ENCODE peak calls at places on chromosome 18, in seven cellular contexts. R is cardiac fibroblast, E is brain microvascular endothelial cell, C is bronchial epithelial cell, I is neural progenitor cell, D is IMR-90, B is right lobe of liver. H is an unnamed sample.

GRCh38 chr18:79502785-79503184 is 107.1 kb downstream of the NFATC1 start:
- DNase-seq in R (peak), E (no peak), C (peak), I (no peak), D (peak), B (no peak), H (no peak)

GRCh38 chr18:44686156-44686555 is 5.5 kb downstream of the SETBP1 start:
- DNase-seq in R (no peak), E (no peak), C (no peak), I (no peak), D (no peak), B (no peak), H (no peak)

GRCh38 chr18:74229005-74229404 is 62.8 kb downstream of the CYB5A start:
- DNase-seq in R (no peak), E (no peak), C (no peak), I (no peak), D (no peak), B (no peak), H (no peak)

GRCh38 chr18:53984021-53984420 is 240.4 kb downstream of the MBD2 start:
- DNase-seq in R (peak), E (peak), C (peak), I (no peak), D (no peak), B (no peak), H (no peak)

GRCh38 chr18:58316943-58317342 is 272.9 kb downstream of the NEDD4L start:
- DNase-seq in R (no peak), E (no peak), C (no peak), I (no peak), D (no peak), B (no peak), H (no peak)

GRCh38 chr18:54222922-54223567 is 1.4 kb downstream of the MBD2 start:
- DNase-seq in R (no peak), E (no peak), C (no peak), I (peak), D (no peak), B (no peak), H (no peak)

GRCh38 chr18:77071711-77072292 is 60.8 kb downstream of the MBP start:
- DNase-seq in R (peak), E (peak), C (peak), I (no peak), D (peak), B (no peak), H (peak)

GRCh38 chr18:31719363-31720006 is 35.1 kb upstream of the B4GALT6 start:
- DNase-seq in R (no peak), E (no peak), C (no peak), I (no peak), D (no peak), B (no peak), H (no peak)

GRCh38 chr18:74217476-74218143 is 69.3 kb downstream of the TIMM21 start:
- DNase-seq in R (no peak), E (no peak), C (peak), I (no peak), D (no peak), B (peak), H (no peak)

GRCh38 chr18:45521151-45521550 is 94.1 kb upstream of the SLC14A2 start:
- DNase-seq in R (peak), E (peak), C (peak), I (no peak), D (peak), B (no peak), H (peak)

GRCh38 chr18:77870238-77870637 is 620.6 kb downstream of the GALR1 start:
- DNase-seq in R (no peak), E (no peak), C (no peak), I (no peak), D (no peak), B (peak), H (no peak)

GRCh38 chr18:21669736-21670135 is 34.8 kb downstream of the ABHD3 start:
- DNase-seq in R (no peak), E (no peak), C (peak), I (no peak), D (no peak), B (no peak), H (no peak)

GRCh38 chr18:39571511-39571910 is 2005.9 kb upstream of the CELF4 start:
- DNase-seq in R (peak), E (peak), C (peak), I (peak), D (peak), B (no peak), H (no peak)

GRCh38 chr18:54223568-54224241 is 764 bp downstream of the MBD2 start:
- DNase-seq in R (peak), E (peak), C (peak), I (peak), D (peak), B (peak), H (peak)

GRCh38 chr18:50008306-50008705 is 186.6 kb downstream of the MYO5B start:
- DNase-seq in R (no peak), E (no peak), C (peak), I (no peak), D (no peak), B (no peak), H (no peak)

GRCh38 chr18:50006470-50007046 is 188.4 kb downstream of the MYO5B start:
- DNase-seq in R (no peak), E (no peak), C (no peak), I (no peak), D (no peak), B (no peak), H (no peak)

GRCh38 chr18:50011813-50012445 is 183.0 kb downstream of the MYO5B start:
- DNase-seq in R (peak), E (peak), C (peak), I (no peak), D (peak), B (no peak), H (peak)

GRCh38 chr18:50013363-50014138 is 181.4 kb downstream of the MYO5B start:
- DNase-seq in R (peak), E (no peak), C (peak), I (no peak), D (peak), B (no peak), H (no peak)

GRCh38 chr18:50009772-50010171 is 185.2 kb downstream of the MYO5B start:
- DNase-seq in R (peak), E (peak), C (peak), I (peak), D (peak), B (peak), H (no peak)
- TF ChIP-seq CTCF in R (peak), E (peak), C (peak), I (peak), D (peak), B (peak), H (peak)

GRCh38 chr18:42298744-42299685 is 344.0 kb downstream of the PIK3C3 start:
- DNase-seq in R (peak), E (peak), C (peak), I (peak), D (peak), B (peak), H (peak)
- H3K4me3 ChIP-seq in R (peak), E (peak), C (no peak), I (no peak), D (no peak), B (no peak), H (no peak)

GRCh38 chr18:6255121-6255742 is 159.5 kb downstream of the L3MBTL4 start:
- DNase-seq in R (no peak), E (no peak), C (no peak), I (no peak), D (no peak), B (no peak), H (no peak)

GRCh38 chr18:6261938-6262337 is 152.8 kb downstream of the L3MBTL4 start:
- DNase-seq in R (no peak), E (no peak), C (no peak), I (no peak), D (no peak), B (no peak), H (no peak)

GRCh38 chr18:6256521-6256920 is 158.2 kb downstream of the L3MBTL4 start:
- DNase-seq in R (no peak), E (no peak), C (no peak), I (no peak), D (no peak), B (peak), H (no peak)

DNA sequence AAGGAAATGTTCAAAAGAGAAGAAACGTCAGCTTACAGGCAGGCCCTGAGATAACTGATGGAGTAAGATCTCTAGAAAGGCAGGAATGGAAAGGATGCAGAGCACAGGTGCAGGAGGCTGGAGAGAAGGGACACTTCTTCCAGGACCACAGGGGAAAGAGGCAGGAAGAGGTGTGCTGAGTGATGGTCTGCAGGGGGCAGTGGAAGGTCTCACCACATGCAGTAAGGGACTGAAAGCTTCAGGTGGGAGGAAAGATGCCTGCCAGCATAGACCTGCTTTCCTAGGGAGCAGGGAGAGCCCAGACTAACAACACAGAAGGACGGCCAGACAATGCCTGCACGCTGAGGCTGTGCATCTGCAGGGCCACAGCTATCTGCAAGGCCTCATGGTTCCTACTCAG is 156.8 kb downstream of the L3MBTL4 start:
- DNase-seq in R (no peak), E (no peak), C (no peak), I (no peak), D (no peak), B (no peak), H (no peak)
- TF ChIP-seq CTCF in R (no peak), E (no peak), C (no peak), I (no peak), D (no peak), B (no peak), H (no peak)

GRCh38 chr18:10377956-10378355 is 76.5 kb upstream of the APCDD1 start:
- DNase-seq in R (no peak), E (no peak), C (no peak), I (no peak), D (peak), B (no peak), H (no peak)
- H3K4me3 ChIP-seq in R (no peak), E (no peak), C (no peak), I (no peak), D (no peak), B (no peak), H (no peak)

GRCh38 chr18:63888473-63889190 is 1.1 kb downstream of the SERPINB2 start:
- DNase-seq in R (no peak), E (no peak), C (peak), I (no peak), D (no peak), B (no peak), H (no peak)

GRCh38 chr18:63889641-63890040 is 2.1 kb downstream of the SERPINB2 start:
- DNase-seq in R (no peak), E (no peak), C (no peak), I (no peak), D (no peak), B (no peak), H (no peak)

GRCh38 chr18:63892544-63892943 is 5.0 kb downstream of the SERPINB2 start:
- DNase-seq in R (no peak), E (no peak), C (no peak), I (no peak), D (no peak), B (no peak), H (no peak)

GRCh38 chr18:63890226-63890949 is 2.9 kb downstream of the SERPINB2 start:
- DNase-seq in R (no peak), E (no peak), C (peak), I (no peak), D (no peak), B (no peak), H (no peak)

GRCh38 chr18:63890950-63891304 is 3.4 kb downstream of the SERPINB2 start:
- DNase-seq in R (peak), E (no peak), C (peak), I (no peak), D (peak), B (no peak), H (no peak)
- TF ChIP-seq CTCF in R (no peak), E (no peak), C (no peak), I (peak), D (peak), B (no peak), H (peak)

DNA sequence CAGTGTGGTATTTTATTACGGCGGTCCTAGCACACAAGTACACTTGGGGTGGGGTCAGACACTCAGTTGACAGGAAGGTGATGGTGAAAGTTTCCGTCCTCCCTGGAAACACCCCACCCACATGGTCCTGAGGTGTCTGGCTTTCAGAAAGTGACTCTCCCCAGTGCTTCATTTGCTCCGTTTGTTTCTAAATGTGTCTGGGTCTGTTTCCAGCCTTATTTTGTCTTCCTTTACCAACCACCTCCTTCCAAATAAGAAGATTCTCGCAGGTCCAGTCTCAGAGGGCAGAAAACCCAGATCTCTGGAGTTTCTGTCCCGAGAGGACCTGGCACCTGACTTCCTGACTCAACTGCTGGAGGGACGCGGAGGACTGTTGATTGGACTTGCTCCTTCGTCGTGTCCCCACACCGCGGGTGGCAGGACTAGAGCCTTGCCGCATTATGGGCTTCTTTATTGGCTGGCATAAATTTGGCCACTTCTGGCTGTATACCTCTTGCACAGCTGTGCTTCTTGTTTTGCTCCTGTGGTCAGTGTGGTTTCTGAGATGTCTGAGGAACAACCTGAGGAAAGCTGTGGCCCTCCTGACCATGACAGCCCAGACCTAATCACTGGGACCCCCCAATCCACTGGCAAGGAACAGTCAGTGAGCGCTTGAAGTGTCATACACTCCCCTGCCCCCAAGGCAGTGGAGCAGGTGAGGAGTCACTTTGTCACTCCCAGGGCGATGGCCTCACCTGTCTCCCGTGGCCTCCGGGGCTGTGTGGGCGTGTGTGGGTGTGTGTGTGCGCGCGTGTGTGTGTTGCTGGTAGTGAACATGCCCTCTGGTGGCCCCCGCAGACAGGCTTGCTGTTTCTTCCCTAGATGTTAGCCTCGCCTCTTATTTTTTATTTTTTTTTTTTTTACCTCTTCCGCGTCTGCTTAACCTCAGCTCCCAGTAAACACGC is 45.6 kb downstream of the MEX3C start:
- DNase-seq in R (no peak), E (no peak), C (no peak), I (no peak), D (no peak), B (no peak), H (no peak)
- H3K4me3 ChIP-seq in R (no peak), E (no peak), C (no peak), I (no peak), D (no peak), B (no peak), H (no peak)

H was measured in retinal pigment epithelial cell.